ENCODE peak calls at places on chromosomes 5 and 9, in five cellular contexts. Q is RWPE2, C is GM20000, G is NB4, M is tibial nerve. V is an unnamed sample.
A peak's percentile ranks its signal among the peaks of the same experiment; 100 is the strongest.

GRCh38 chr9:21831841-21832509 is 29.5 kb downstream of the MTAP start:
- DNase-seq in Q (no peak), C (peak; percentile 64), G (no peak), M (no peak), V (no peak)

GRCh38 chr5:138697720-138698360 is 55.4 kb upstream of the CTNNA1 start:
- DNase-seq in Q (no peak), C (no peak), G (no peak), M (no peak), V (no peak)

GRCh38 chr9:115400801-115401200 is 282.8 kb upstream of the TNC start:
- DNase-seq in Q (no peak), C (no peak), G (no peak), M (no peak), V (no peak)

GRCh38 chr9:136008693-136008997 is 47.5 kb upstream of the UBAC1 start:
- DNase-seq in Q (no peak), C (no peak), G (no peak), M (no peak), V (no peak)

GRCh38 chr5:10140195-10140973 is 109.3 kb downstream of the ATPSCKMT start:
- DNase-seq in Q (no peak), C (no peak), G (peak; percentile 11), M (no peak), V (no peak)

GRCh38 chr9:16363916-16364315 is 506.6 kb downstream of the BNC2 start:
- DNase-seq in Q (no peak), C (no peak), G (no peak), M (no peak), V (no peak)

GRCh38 chr5:8905021-8905420 is 640.9 kb downstream of the SEMA5A start:
- DNase-seq in Q (peak; percentile 78), C (no peak), G (no peak), M (no peak), V (no peak)

GRCh38 chr5:44809215-44809955 is 638 bp downstream of the MRPS30 start:
- DNase-seq in Q (peak; percentile 51), C (peak; percentile 48), G (peak; percentile 75), M (peak; percentile 15), V (peak; percentile 6)

GRCh38 chr9:110006657-110007056 is 201.3 kb downstream of the C9orf152 start:
- DNase-seq in Q (no peak), C (no peak), G (no peak), M (no peak), V (no peak)

GRCh38 chr5:80128129-80128528 is 93.0 kb downstream of the THBS4 start:
- DNase-seq in Q (no peak), C (no peak), G (no peak), M (no peak), V (no peak)

GRCh38 chr5:179267071-179267670 is 78.1 kb downstream of the ADAMTS2 start:
- DNase-seq in Q (peak; percentile 67), C (no peak), G (no peak), M (peak; percentile 12), V (no peak)

GRCh38 chr9:95462419-95463121 is 54.2 kb downstream of the PTCH1 start:
- DNase-seq in Q (no peak), C (peak; percentile 87), G (peak; percentile 95), M (peak; percentile 67), V (peak; percentile 55)

GRCh38 chr5:38433160-38433861 is 123.1 kb downstream of the LIFR start:
- DNase-seq in Q (no peak), C (no peak), G (no peak), M (no peak), V (no peak)

GRCh38 chr9:137167113-137167751 is 2.6 kb downstream of the LRRC26 start:
- DNase-seq in Q (no peak), C (peak; percentile 48), G (peak; percentile 39), M (no peak), V (no peak)

GRCh38 chr5:151470440-151470839 is 23.0 kb downstream of the SLC36A1 start:
- DNase-seq in Q (no peak), C (no peak), G (no peak), M (no peak), V (no peak)

GRCh38 chr5:154728884-154729283 is 26.3 kb upstream of the LARP1 start:
- DNase-seq in Q (no peak), C (no peak), G (no peak), M (no peak), V (no peak)

GRCh38 chr9:76218868-76219462 is 175.3 kb downstream of the RFK start:
- DNase-seq in Q (no peak), C (no peak), G (no peak), M (no peak), V (no peak)

GRCh38 chr9:131324736-131325679 is 35.5 kb downstream of the PLPP7 start:
- DNase-seq in Q (no peak), C (no peak), G (no peak), M (no peak), V (no peak)

GRCh38 chr9:101536351-101536750 is 2.7 kb downstream of the RNF20 start:
- DNase-seq in Q (no peak), C (no peak), G (no peak), M (no peak), V (no peak)

DNA sequence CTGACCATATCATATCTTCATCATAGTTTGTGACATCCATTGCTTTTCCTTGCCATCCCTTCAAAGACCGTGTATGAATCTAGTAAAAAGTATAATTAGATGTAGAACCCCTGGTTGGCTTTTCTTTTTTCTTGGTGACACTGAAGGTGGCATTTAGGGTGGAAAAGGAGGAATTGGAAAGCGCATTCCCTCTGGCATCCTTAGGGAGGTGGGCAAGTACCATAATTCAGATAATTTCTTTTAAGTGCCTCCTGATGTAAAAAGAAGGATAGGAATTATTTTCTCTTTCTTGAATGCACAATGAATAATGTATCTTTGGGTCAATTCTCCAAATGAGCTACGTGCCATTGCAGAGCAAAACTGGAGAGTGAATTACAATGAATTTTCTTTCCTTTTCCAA is 73.2 kb upstream of the SMARCA2 start:
- DNase-seq in Q (no peak), C (no peak), G (no peak), M (no peak), V (no peak)
- TF ChIP-seq CTCF in Q (no peak), C (no peak), G (no peak), M (peak; percentile 17), V (peak; percentile 22)

GRCh38 chr9:37972346-37972745 is 68.4 kb upstream of the SLC25A51 start:
- DNase-seq in Q (peak; percentile 51), C (no peak), G (no peak), M (no peak), V (no peak)
- TF ChIP-seq CTCF in Q (peak; percentile 17), C (no peak), G (no peak), M (no peak), V (peak; percentile 24)

GRCh38 chr5:173887610-173888472 is at the start of gene CPEB4:
- DNase-seq in Q (peak; percentile 99), C (peak; percentile 98), G (peak; percentile 99), M (peak; percentile 99), V (peak; percentile 91)

GRCh38 chr5:173890195-173890951 is 2.2 kb downstream of the CPEB4 start:
- DNase-seq in Q (no peak), C (no peak), G (no peak), M (no peak), V (no peak)

GRCh38 chr5:173891367-173891766 is 3.2 kb downstream of the CPEB4 start:
- DNase-seq in Q (no peak), C (no peak), G (no peak), M (no peak), V (no peak)

GRCh38 chr5:173886157-173886556 is 2.0 kb upstream of the CPEB4 start:
- DNase-seq in Q (no peak), C (no peak), G (no peak), M (no peak), V (no peak)

GRCh38 chr5:173888473-173889135 is 455 bp downstream of the CPEB4 start:
- DNase-seq in Q (no peak), C (no peak), G (peak; percentile 66), M (no peak), V (no peak)
- TF ChIP-seq CTCF in Q (no peak), C (no peak), G (no peak), M (no peak), V (no peak)

GRCh38 chr5:149834246-149834855 is 104.2 kb downstream of the PPARGC1B start:
- DNase-seq in Q (no peak), C (peak; percentile 63), G (peak; percentile 88), M (no peak), V (peak; percentile 75)
- TF ChIP-seq CTCF in Q (peak; percentile 91), C (peak; percentile 44), G (peak; percentile 81), M (peak; percentile 59), V (peak; percentile 83)

GRCh38 chr5:4065472-4066320 is 470.1 kb downstream of the IRX1 start:
- DNase-seq in Q (no peak), C (no peak), G (no peak), M (no peak), V (no peak)
- TF ChIP-seq CTCF in Q (no peak), C (no peak), G (no peak), M (no peak), V (no peak)

DNA sequence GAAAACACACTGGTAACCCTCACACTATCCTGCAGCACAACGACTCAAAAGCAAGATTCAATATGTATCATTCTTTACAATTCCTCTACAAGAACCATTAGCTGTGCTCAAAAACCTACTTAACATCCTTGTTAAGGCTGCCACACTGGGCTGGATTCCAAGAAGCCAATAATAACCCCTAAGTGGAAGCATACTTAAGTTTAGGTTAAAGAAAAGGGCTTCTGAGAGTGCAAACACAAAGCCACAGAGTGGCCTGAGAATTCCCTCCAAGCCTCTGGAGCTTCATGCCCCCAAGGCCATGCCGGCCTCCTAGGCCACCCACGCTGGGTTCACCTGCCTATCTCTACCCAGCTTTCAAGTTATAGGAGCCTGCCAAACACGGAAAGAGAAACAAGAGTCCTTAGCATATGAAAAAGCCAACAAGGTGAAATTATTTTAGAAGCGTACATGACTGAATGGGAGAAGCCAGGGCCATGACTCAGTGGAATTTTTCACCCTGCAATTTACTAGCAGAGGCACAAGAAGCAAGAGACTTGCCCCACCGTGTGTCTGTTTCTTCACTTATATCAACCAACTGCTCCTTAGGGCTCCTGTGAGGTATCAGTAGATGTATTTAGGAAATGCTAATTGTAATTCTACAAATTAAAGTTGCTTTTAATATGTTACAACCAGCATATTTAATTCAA is 293.0 kb downstream of the SPOCK1 start:
- DNase-seq in Q (no peak), C (no peak), G (no peak), M (no peak), V (no peak)
- TF ChIP-seq CTCF in Q (no peak), C (no peak), G (no peak), M (no peak), V (no peak)

GRCh38 chr9:19967567-19968459 is 179.0 kb upstream of the SLC24A2 start:
- DNase-seq in Q (no peak), C (no peak), G (no peak), M (no peak), V (no peak)
- TF ChIP-seq CTCF in Q (no peak), C (no peak), G (no peak), M (no peak), V (no peak)

DNA sequence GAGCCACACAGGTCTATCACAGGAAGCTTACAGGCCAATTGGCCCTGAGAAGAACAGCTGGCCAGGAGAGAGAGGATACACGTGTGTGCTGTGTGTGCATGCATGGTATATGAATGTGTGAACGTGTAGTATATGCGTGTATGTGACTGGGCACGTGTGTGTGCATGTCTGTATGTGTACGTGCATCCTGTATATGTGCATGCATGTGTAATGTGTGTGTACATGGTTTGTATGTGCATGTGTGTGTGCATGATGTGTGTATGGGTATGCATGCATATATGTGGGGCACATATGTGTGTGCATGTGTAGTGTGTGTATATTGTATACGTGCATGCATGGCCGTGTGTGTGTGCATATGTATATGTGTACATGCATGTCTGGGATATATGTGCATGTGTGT is 57.0 kb upstream of the FCN2 start:
- DNase-seq in Q (no peak), C (no peak), G (no peak), M (no peak), V (no peak)
- TF ChIP-seq CTCF in Q (no peak), C (no peak), G (no peak), M (no peak), V (no peak)